ENCODE peak calls at places on chromosomes 11 and 22, in nine cellular contexts. One of them, this sample, is unnamed.

GRCh38 chr11:2534131-2534956 is 89.5 kb downstream of the KCNQ1 start:
- DNase-seq in activated CD8-positive, alpha-beta T cell treated with anti-CD3 and anti-CD28 coated beads for 36 hours: peak
- DNase-seq in cardiac fibroblast: no peak
- DNase-seq in AG04450: no peak
- DNase-seq in endothelial cell: no peak
- DNase-seq in AG08395: no peak
- DNase-seq in HCEC 1CT: no peak
- DNase-seq in activated T-cell treated with anti-CD3 and anti-CD28 coated beads for 1 hour: no peak
- DNase-seq in ascending aorta: no peak
- DNase-seq in this sample: peak

GRCh38 chr22:30890689-30891442 is 77.7 kb downstream of the MORC2 start:
- DNase-seq in HCEC 1CT: no peak
- DNase-seq in activated T-cell treated with anti-CD3 and anti-CD28 coated beads for 1 hour: peak
- DNase-seq in cardiac fibroblast: peak
- DNase-seq in endothelial cell: peak
- DNase-seq in ascending aorta: no peak
- DNase-seq in activated CD8-positive, alpha-beta T cell treated with anti-CD3 and anti-CD28 coated beads for 36 hours: peak
- DNase-seq in AG08395: peak
- DNase-seq in AG04450: no peak
- DNase-seq in this sample: peak

GRCh38 chr22:43798492-43798891 is 13.6 kb downstream of the EFCAB6 start:
- DNase-seq in activated T-cell treated with anti-CD3 and anti-CD28 coated beads for 1 hour: no peak
- DNase-seq in endothelial cell: no peak
- DNase-seq in ascending aorta: no peak
- DNase-seq in HCEC 1CT: no peak
- DNase-seq in AG04450: no peak
- DNase-seq in AG08395: no peak
- DNase-seq in cardiac fibroblast: no peak
- DNase-seq in activated CD8-positive, alpha-beta T cell treated with anti-CD3 and anti-CD28 coated beads for 36 hours: no peak
- DNase-seq in this sample: no peak

GRCh38 chr11:66739983-66740382 is 11.0 kb upstream of the SPTBN2 start:
- DNase-seq in activated T-cell treated with anti-CD3 and anti-CD28 coated beads for 1 hour: no peak
- DNase-seq in ascending aorta: no peak
- DNase-seq in activated CD8-positive, alpha-beta T cell treated with anti-CD3 and anti-CD28 coated beads for 36 hours: no peak
- DNase-seq in AG08395: no peak
- DNase-seq in HCEC 1CT: peak
- DNase-seq in cardiac fibroblast: no peak
- DNase-seq in endothelial cell: no peak
- DNase-seq in AG04450: no peak
- DNase-seq in this sample: no peak

GRCh38 chr11:10680956-10681487 is 12.5 kb downstream of the IRAG1 start:
- DNase-seq in ascending aorta: no peak
- DNase-seq in endothelial cell: no peak
- DNase-seq in AG08395: no peak
- DNase-seq in cardiac fibroblast: no peak
- DNase-seq in activated T-cell treated with anti-CD3 and anti-CD28 coated beads for 1 hour: no peak
- DNase-seq in activated CD8-positive, alpha-beta T cell treated with anti-CD3 and anti-CD28 coated beads for 36 hours: no peak
- DNase-seq in AG04450: no peak
- DNase-seq in HCEC 1CT: no peak
- DNase-seq in this sample: no peak

GRCh38 chr22:30568137-30568805 is 6.2 kb downstream of the GAL3ST1 start:
- DNase-seq in AG08395: no peak
- DNase-seq in ascending aorta: no peak
- DNase-seq in endothelial cell: no peak
- DNase-seq in cardiac fibroblast: no peak
- DNase-seq in HCEC 1CT: no peak
- DNase-seq in activated T-cell treated with anti-CD3 and anti-CD28 coated beads for 1 hour: no peak
- DNase-seq in activated CD8-positive, alpha-beta T cell treated with anti-CD3 and anti-CD28 coated beads for 36 hours: no peak
- DNase-seq in AG04450: no peak
- DNase-seq in this sample: no peak

GRCh38 chr22:45218974-45219373 is 21.7 kb downstream of the KIAA0930 start:
- DNase-seq in AG04450: no peak
- DNase-seq in endothelial cell: no peak
- DNase-seq in HCEC 1CT: no peak
- DNase-seq in cardiac fibroblast: no peak
- DNase-seq in ascending aorta: no peak
- DNase-seq in activated CD8-positive, alpha-beta T cell treated with anti-CD3 and anti-CD28 coated beads for 36 hours: peak
- DNase-seq in AG08395: no peak
- DNase-seq in activated T-cell treated with anti-CD3 and anti-CD28 coated beads for 1 hour: no peak
- DNase-seq in this sample: no peak

GRCh38 chr11:10004526-10005113 is 289.4 kb downstream of the SBF2 start:
- DNase-seq in cardiac fibroblast: no peak
- DNase-seq in ascending aorta: no peak
- DNase-seq in AG04450: no peak
- DNase-seq in activated CD8-positive, alpha-beta T cell treated with anti-CD3 and anti-CD28 coated beads for 36 hours: no peak
- DNase-seq in HCEC 1CT: no peak
- DNase-seq in endothelial cell: no peak
- DNase-seq in AG08395: no peak
- DNase-seq in activated T-cell treated with anti-CD3 and anti-CD28 coated beads for 1 hour: no peak
- DNase-seq in this sample: no peak

GRCh38 chr11:79088967-79089366 is 351.9 kb downstream of the TENM4 start:
- DNase-seq in cardiac fibroblast: no peak
- DNase-seq in activated CD8-positive, alpha-beta T cell treated with anti-CD3 and anti-CD28 coated beads for 36 hours: no peak
- DNase-seq in ascending aorta: no peak
- DNase-seq in AG08395: no peak
- DNase-seq in activated T-cell treated with anti-CD3 and anti-CD28 coated beads for 1 hour: no peak
- DNase-seq in HCEC 1CT: no peak
- DNase-seq in endothelial cell: no peak
- DNase-seq in AG04450: no peak
- DNase-seq in this sample: no peak

GRCh38 chr11:74288911-74289310 is 22.5 kb downstream of the P4HA3 start:
- DNase-seq in activated T-cell treated with anti-CD3 and anti-CD28 coated beads for 1 hour: no peak
- DNase-seq in endothelial cell: no peak
- DNase-seq in AG08395: no peak
- DNase-seq in cardiac fibroblast: peak
- DNase-seq in ascending aorta: no peak
- DNase-seq in AG04450: no peak
- DNase-seq in HCEC 1CT: no peak
- DNase-seq in activated CD8-positive, alpha-beta T cell treated with anti-CD3 and anti-CD28 coated beads for 36 hours: no peak
- DNase-seq in this sample: no peak

GRCh38 chr11:72135891-72136676 is 559 bp downstream of the FOLR3 start:
- DNase-seq in cardiac fibroblast: no peak
- DNase-seq in HCEC 1CT: no peak
- DNase-seq in AG04450: no peak
- DNase-seq in AG08395: no peak
- DNase-seq in endothelial cell: no peak
- DNase-seq in activated CD8-positive, alpha-beta T cell treated with anti-CD3 and anti-CD28 coated beads for 36 hours: peak
- DNase-seq in ascending aorta: no peak
- DNase-seq in activated T-cell treated with anti-CD3 and anti-CD28 coated beads for 1 hour: no peak
- DNase-seq in this sample: peak

GRCh38 chr22:46617250-46618103 is 2.7 kb upstream of the GRAMD4 start:
- DNase-seq in HCEC 1CT: no peak
- DNase-seq in ascending aorta: no peak
- DNase-seq in endothelial cell: no peak
- DNase-seq in activated T-cell treated with anti-CD3 and anti-CD28 coated beads for 1 hour: no peak
- DNase-seq in activated CD8-positive, alpha-beta T cell treated with anti-CD3 and anti-CD28 coated beads for 36 hours: no peak
- DNase-seq in cardiac fibroblast: no peak
- DNase-seq in AG04450: no peak
- DNase-seq in AG08395: peak
- DNase-seq in this sample: no peak

GRCh38 chr11:108873305-108873704 is 208.4 kb downstream of the DDX10 start:
- DNase-seq in endothelial cell: no peak
- DNase-seq in ascending aorta: no peak
- DNase-seq in AG04450: no peak
- DNase-seq in AG08395: no peak
- DNase-seq in HCEC 1CT: peak
- DNase-seq in activated CD8-positive, alpha-beta T cell treated with anti-CD3 and anti-CD28 coated beads for 36 hours: no peak
- DNase-seq in activated T-cell treated with anti-CD3 and anti-CD28 coated beads for 1 hour: no peak
- DNase-seq in cardiac fibroblast: peak
- DNase-seq in this sample: no peak

GRCh38 chr11:11584446-11584810 is 37.4 kb downstream of the GALNT18 start:
- DNase-seq in AG08395: peak
- DNase-seq in cardiac fibroblast: peak
- DNase-seq in activated T-cell treated with anti-CD3 and anti-CD28 coated beads for 1 hour: no peak
- DNase-seq in activated CD8-positive, alpha-beta T cell treated with anti-CD3 and anti-CD28 coated beads for 36 hours: no peak
- DNase-seq in ascending aorta: no peak
- DNase-seq in endothelial cell: no peak
- DNase-seq in HCEC 1CT: peak
- DNase-seq in AG04450: peak
- DNase-seq in this sample: no peak

GRCh38 chr11:47578524-47579460 is at the start of the genes KBTBD4 and NDUFS3:
- DNase-seq in ascending aorta: peak
- DNase-seq in activated CD8-positive, alpha-beta T cell treated with anti-CD3 and anti-CD28 coated beads for 36 hours: peak
- DNase-seq in cardiac fibroblast: peak
- DNase-seq in HCEC 1CT: peak
- DNase-seq in activated T-cell treated with anti-CD3 and anti-CD28 coated beads for 1 hour: peak
- DNase-seq in AG08395: peak
- DNase-seq in AG04450: peak
- DNase-seq in endothelial cell: peak
- DNase-seq in this sample: peak

GRCh38 chr22:24937114-24937513 is 9.4 kb downstream of the LHFPL7 start:
- DNase-seq in AG04450: no peak
- DNase-seq in activated T-cell treated with anti-CD3 and anti-CD28 coated beads for 1 hour: no peak
- DNase-seq in activated CD8-positive, alpha-beta T cell treated with anti-CD3 and anti-CD28 coated beads for 36 hours: no peak
- DNase-seq in AG08395: peak
- DNase-seq in ascending aorta: no peak
- DNase-seq in cardiac fibroblast: peak
- DNase-seq in endothelial cell: peak
- DNase-seq in HCEC 1CT: no peak
- DNase-seq in this sample: no peak

GRCh38 chr11:60122414-60123036 is 34.1 kb downstream of the MS4A2 start:
- DNase-seq in ascending aorta: no peak
- DNase-seq in AG04450: no peak
- DNase-seq in endothelial cell: no peak
- DNase-seq in activated T-cell treated with anti-CD3 and anti-CD28 coated beads for 1 hour: no peak
- DNase-seq in activated CD8-positive, alpha-beta T cell treated with anti-CD3 and anti-CD28 coated beads for 36 hours: no peak
- DNase-seq in cardiac fibroblast: no peak
- DNase-seq in HCEC 1CT: no peak
- DNase-seq in AG08395: no peak
- DNase-seq in this sample: no peak

GRCh38 chr11:36564376-36565032 is 3.3 kb upstream of the RAG1 start:
- DNase-seq in cardiac fibroblast: peak
- DNase-seq in AG04450: peak
- DNase-seq in HCEC 1CT: peak
- DNase-seq in endothelial cell: peak
- DNase-seq in ascending aorta: no peak
- DNase-seq in AG08395: peak
- DNase-seq in activated CD8-positive, alpha-beta T cell treated with anti-CD3 and anti-CD28 coated beads for 36 hours: peak
- DNase-seq in activated T-cell treated with anti-CD3 and anti-CD28 coated beads for 1 hour: peak
- DNase-seq in this sample: no peak

GRCh38 chr11:68546555-68546954 is 86.0 kb downstream of the PPP6R3 start:
- DNase-seq in ascending aorta: no peak
- DNase-seq in activated CD8-positive, alpha-beta T cell treated with anti-CD3 and anti-CD28 coated beads for 36 hours: peak
- DNase-seq in AG04450: no peak
- DNase-seq in endothelial cell: no peak
- DNase-seq in activated T-cell treated with anti-CD3 and anti-CD28 coated beads for 1 hour: no peak
- DNase-seq in AG08395: peak
- DNase-seq in HCEC 1CT: peak
- DNase-seq in cardiac fibroblast: no peak
- DNase-seq in this sample: peak

GRCh38 chr11:10669258-10670033 is 24.1 kb downstream of the IRAG1 start:
- DNase-seq in activated CD8-positive, alpha-beta T cell treated with anti-CD3 and anti-CD28 coated beads for 36 hours: no peak
- DNase-seq in cardiac fibroblast: peak
- DNase-seq in activated T-cell treated with anti-CD3 and anti-CD28 coated beads for 1 hour: no peak
- DNase-seq in AG04450: no peak
- DNase-seq in AG08395: peak
- DNase-seq in endothelial cell: no peak
- DNase-seq in HCEC 1CT: no peak
- DNase-seq in ascending aorta: no peak
- DNase-seq in this sample: no peak

GRCh38 chr22:21960200-21961126 is 7.8 kb upstream of the PPM1F start:
- DNase-seq in activated CD8-positive, alpha-beta T cell treated with anti-CD3 and anti-CD28 coated beads for 36 hours: no peak
- DNase-seq in AG08395: no peak
- DNase-seq in activated T-cell treated with anti-CD3 and anti-CD28 coated beads for 1 hour: no peak
- DNase-seq in HCEC 1CT: no peak
- DNase-seq in cardiac fibroblast: no peak
- DNase-seq in AG04450: no peak
- DNase-seq in ascending aorta: no peak
- DNase-seq in endothelial cell: no peak
- DNase-seq in this sample: no peak

GRCh38 chr11:64372802-64373597 is 14.0 kb downstream of the RPS6KA4 start:
- DNase-seq in cardiac fibroblast: no peak
- DNase-seq in AG08395: peak
- DNase-seq in AG04450: no peak
- DNase-seq in HCEC 1CT: peak
- DNase-seq in ascending aorta: no peak
- DNase-seq in endothelial cell: no peak
- DNase-seq in activated CD8-positive, alpha-beta T cell treated with anti-CD3 and anti-CD28 coated beads for 36 hours: no peak
- DNase-seq in activated T-cell treated with anti-CD3 and anti-CD28 coated beads for 1 hour: no peak
- DNase-seq in this sample: no peak

GRCh38 chr11:86179646-86180064 is 64.9 kb upstream of the EED start:
- DNase-seq in activated T-cell treated with anti-CD3 and anti-CD28 coated beads for 1 hour: no peak
- DNase-seq in activated CD8-positive, alpha-beta T cell treated with anti-CD3 and anti-CD28 coated beads for 36 hours: no peak
- DNase-seq in AG08395: no peak
- DNase-seq in cardiac fibroblast: no peak
- DNase-seq in ascending aorta: no peak
- DNase-seq in AG04450: no peak
- DNase-seq in HCEC 1CT: no peak
- DNase-seq in endothelial cell: no peak
- DNase-seq in this sample: no peak

GRCh38 chr11:88174627-88175003 is 628 bp downstream of the RAB38 start:
- DNase-seq in AG04450: peak
- DNase-seq in activated T-cell treated with anti-CD3 and anti-CD28 coated beads for 1 hour: no peak
- DNase-seq in activated CD8-positive, alpha-beta T cell treated with anti-CD3 and anti-CD28 coated beads for 36 hours: peak
- DNase-seq in endothelial cell: peak
- DNase-seq in HCEC 1CT: peak
- DNase-seq in AG08395: peak
- DNase-seq in ascending aorta: peak
- DNase-seq in cardiac fibroblast: peak
- DNase-seq in this sample: peak

GRCh38 chr11:47967577-47968230 is 12.7 kb upstream of the PTPRJ start:
- DNase-seq in activated T-cell treated with anti-CD3 and anti-CD28 coated beads for 1 hour: no peak
- DNase-seq in cardiac fibroblast: peak
- DNase-seq in activated CD8-positive, alpha-beta T cell treated with anti-CD3 and anti-CD28 coated beads for 36 hours: no peak
- DNase-seq in HCEC 1CT: no peak
- DNase-seq in AG04450: no peak
- DNase-seq in endothelial cell: no peak
- DNase-seq in ascending aorta: no peak
- DNase-seq in AG08395: peak
- DNase-seq in this sample: no peak

GRCh38 chr11:122874991-122875390 is 7.6 kb upstream of the JHY start:
- DNase-seq in AG08395: no peak
- DNase-seq in activated T-cell treated with anti-CD3 and anti-CD28 coated beads for 1 hour: no peak
- DNase-seq in ascending aorta: no peak
- DNase-seq in endothelial cell: no peak
- DNase-seq in HCEC 1CT: no peak
- DNase-seq in cardiac fibroblast: no peak
- DNase-seq in activated CD8-positive, alpha-beta T cell treated with anti-CD3 and anti-CD28 coated beads for 36 hours: no peak
- DNase-seq in AG04450: no peak
- DNase-seq in this sample: no peak

GRCh38 chr22:45006873-45007246 is 2.9 kb downstream of the PHF21B start:
- DNase-seq in endothelial cell: no peak
- DNase-seq in ascending aorta: no peak
- DNase-seq in AG04450: no peak
- DNase-seq in activated CD8-positive, alpha-beta T cell treated with anti-CD3 and anti-CD28 coated beads for 36 hours: no peak
- DNase-seq in activated T-cell treated with anti-CD3 and anti-CD28 coated beads for 1 hour: no peak
- DNase-seq in AG08395: no peak
- DNase-seq in cardiac fibroblast: no peak
- DNase-seq in HCEC 1CT: no peak
- DNase-seq in this sample: no peak

GRCh38 chr11:35688023-35688422 is 25.4 kb downstream of the TRIM44 start:
- DNase-seq in cardiac fibroblast: peak
- DNase-seq in AG08395: peak
- DNase-seq in activated CD8-positive, alpha-beta T cell treated with anti-CD3 and anti-CD28 coated beads for 36 hours: no peak
- DNase-seq in endothelial cell: no peak
- DNase-seq in activated T-cell treated with anti-CD3 and anti-CD28 coated beads for 1 hour: no peak
- DNase-seq in HCEC 1CT: peak
- DNase-seq in ascending aorta: no peak
- DNase-seq in AG04450: no peak
- DNase-seq in this sample: no peak

GRCh38 chr11:119436093-119436492 is 13.1 kb upstream of the THY1 start:
- DNase-seq in cardiac fibroblast: no peak
- DNase-seq in AG04450: no peak
- DNase-seq in HCEC 1CT: no peak
- DNase-seq in ascending aorta: no peak
- DNase-seq in activated CD8-positive, alpha-beta T cell treated with anti-CD3 and anti-CD28 coated beads for 36 hours: no peak
- DNase-seq in activated T-cell treated with anti-CD3 and anti-CD28 coated beads for 1 hour: no peak
- DNase-seq in endothelial cell: no peak
- DNase-seq in AG08395: no peak
- DNase-seq in this sample: no peak

GRCh38 chr22:44709881-44710400 is 7.9 kb downstream of the PRR5 start:
- DNase-seq in endothelial cell: no peak
- DNase-seq in AG04450: no peak
- DNase-seq in cardiac fibroblast: no peak
- DNase-seq in AG08395: no peak
- DNase-seq in ascending aorta: no peak
- DNase-seq in activated T-cell treated with anti-CD3 and anti-CD28 coated beads for 1 hour: no peak
- DNase-seq in HCEC 1CT: no peak
- DNase-seq in activated CD8-positive, alpha-beta T cell treated with anti-CD3 and anti-CD28 coated beads for 36 hours: peak
- DNase-seq in this sample: no peak

GRCh38 chr11:3130269-3131071 is 34.6 kb downstream of the OSBPL5 start:
- DNase-seq in HCEC 1CT: no peak
- DNase-seq in AG04450: no peak
- DNase-seq in activated T-cell treated with anti-CD3 and anti-CD28 coated beads for 1 hour: no peak
- DNase-seq in AG08395: no peak
- DNase-seq in activated CD8-positive, alpha-beta T cell treated with anti-CD3 and anti-CD28 coated beads for 36 hours: no peak
- DNase-seq in ascending aorta: no peak
- DNase-seq in endothelial cell: no peak
- DNase-seq in cardiac fibroblast: no peak
- DNase-seq in this sample: peak